ENCODE peak calls at places on chromosomes 13 and 19, in four cellular contexts. F is breast epithelium, V is ascending aorta, X is suprapubic skin. B is an unnamed sample.

GRCh38 chr19:45253396-45254027 is 2.4 kb downstream of the MARK4 start:
- DNase-seq in F (no peak), V (no peak), X (no peak), B (no peak)

GRCh38 chr19:5352229-5352763 is 11.7 kb upstream of the PTPRS start:
- DNase-seq in F (no peak), V (no peak), X (no peak), B (no peak)

GRCh38 chr13:34216251-34216650 is 398.3 kb downstream of the RFC3 start:
- DNase-seq in F (no peak), V (no peak), X (no peak), B (no peak)

GRCh38 chr13:79987761-79988160 is 353.2 kb downstream of the SPRY2 start:
- DNase-seq in F (no peak), V (no peak), X (no peak), B (no peak)

GRCh38 chr13:66139250-66139649 is 1090.9 kb downstream of the PCDH9 start:
- DNase-seq in F (no peak), V (no peak), X (no peak), B (no peak)

GRCh38 chr19:1794424-1795185 is 17.5 kb downstream of the ATP8B3 start:
- DNase-seq in F (no peak), V (no peak), X (no peak), B (no peak)

GRCh38 chr13:112444001-112444311 is 67.8 kb downstream of the SPACA7 start:
- DNase-seq in F (peak; percentile 17), V (no peak), X (no peak), B (peak; percentile 88)

GRCh38 chr19:44634785-44635184 is 8.9 kb upstream of the PVR start:
- DNase-seq in F (no peak), V (no peak), X (no peak), B (no peak)

GRCh38 chr19:8545743-8546142 is 31.5 kb downstream of the MYO1F start:
- DNase-seq in F (no peak), V (no peak), X (no peak), B (no peak)

GRCh38 chr13:102700088-102701031 is 5.5 kb upstream of the METTL21C start:
- DNase-seq in F (no peak), V (no peak), X (no peak), B (no peak)

GRCh38 chr19:48348039-48348438 is 15.7 kb downstream of the TMEM143 start:
- DNase-seq in F (no peak), V (no peak), X (no peak), B (no peak)

GRCh38 chr19:20423381-20424207 is 142.0 kb downstream of the ZNF737 start:
- DNase-seq in F (peak; percentile 54), V (peak; percentile 80), X (peak; percentile 74), B (peak; percentile 22)

GRCh38 chr19:14731200-14731599 is 41.4 kb downstream of the ZNF333 start:
- DNase-seq in F (no peak), V (no peak), X (no peak), B (no peak)

GRCh38 chr13:23672616-23673015 is 102.4 kb downstream of the TNFRSF19 start:
- DNase-seq in F (no peak), V (no peak), X (no peak), B (no peak)

GRCh38 chr13:26660185-26660584 is 100.4 kb downstream of the GPR12 start:
- DNase-seq in F (no peak), V (no peak), X (no peak), B (no peak)

GRCh38 chr13:26658972-26659371 is 101.5 kb downstream of the WASF3 start:
- DNase-seq in F (no peak), V (no peak), X (no peak), B (no peak)

GRCh38 chr13:26653842-26654241 is 96.4 kb downstream of the WASF3 start:
- DNase-seq in F (no peak), V (no peak), X (no peak), B (no peak)

GRCh38 chr13:26658491-26658890 is 101.0 kb downstream of the WASF3 start:
- DNase-seq in F (no peak), V (no peak), X (no peak), B (no peak)

DNA sequence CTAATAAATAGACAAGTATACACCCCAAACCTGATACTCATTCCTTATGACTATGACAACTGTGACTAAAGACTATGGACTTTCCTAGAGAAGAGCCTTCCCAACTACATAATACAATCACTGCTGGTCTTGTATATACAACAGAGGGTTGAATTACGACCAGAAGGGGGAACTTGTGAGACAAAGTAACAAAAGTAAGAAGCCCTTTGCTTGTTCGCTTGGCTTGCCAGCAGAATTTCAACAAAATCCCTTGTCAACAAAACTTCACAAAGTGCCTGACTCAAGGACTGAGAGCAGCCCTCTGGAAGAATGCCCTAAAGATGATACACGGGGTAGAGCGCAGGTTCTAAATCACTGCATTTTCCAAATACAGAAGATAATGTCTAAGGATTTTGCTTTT is 99.4 kb downstream of the WASF3 start:
- DNase-seq in F (no peak), V (no peak), X (no peak), B (no peak)
- TF ChIP-seq CTCF in F (no peak), V (no peak), X (no peak), B (no peak)

GRCh38 chr19:518292-519231 is 11.3 kb downstream of the TPGS1 start:
- DNase-seq in F (no peak), V (no peak), X (no peak), B (no peak)
- TF ChIP-seq CTCF in F (no peak), V (no peak), X (no peak), B (no peak)

DNA sequence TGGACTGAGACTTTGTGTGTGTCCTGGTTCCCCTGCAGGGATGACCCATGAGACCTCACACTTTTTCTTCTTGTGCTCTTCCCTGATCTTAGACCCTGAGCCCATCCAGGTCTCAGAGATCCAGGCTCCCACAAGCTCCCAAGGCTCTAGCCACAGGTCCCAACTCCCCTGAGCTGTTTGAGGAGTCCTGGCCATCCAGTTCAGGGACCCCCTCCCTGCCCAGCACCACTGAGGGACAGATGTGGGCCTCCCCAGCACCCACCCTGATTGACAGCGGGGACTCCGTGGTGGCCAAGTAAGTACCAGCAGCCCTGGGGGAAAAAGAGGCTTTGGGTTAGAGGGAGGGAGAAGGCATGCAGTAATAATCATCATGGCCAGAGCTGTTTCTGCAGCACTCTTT is 1.7 kb downstream of the PROSER3 start:
- DNase-seq in F (no peak), V (no peak), X (peak; percentile 58), B (no peak)
- TF ChIP-seq CTCF in F (no peak), V (no peak), X (no peak), B (no peak)

GRCh38 chr13:101007245-101007644 is 332.6 kb upstream of the TMTC4 start:
- DNase-seq in F (no peak), V (no peak), X (no peak), B (no peak)
- TF ChIP-seq CTCF in F (no peak), V (no peak), X (no peak), B (no peak)

DNA sequence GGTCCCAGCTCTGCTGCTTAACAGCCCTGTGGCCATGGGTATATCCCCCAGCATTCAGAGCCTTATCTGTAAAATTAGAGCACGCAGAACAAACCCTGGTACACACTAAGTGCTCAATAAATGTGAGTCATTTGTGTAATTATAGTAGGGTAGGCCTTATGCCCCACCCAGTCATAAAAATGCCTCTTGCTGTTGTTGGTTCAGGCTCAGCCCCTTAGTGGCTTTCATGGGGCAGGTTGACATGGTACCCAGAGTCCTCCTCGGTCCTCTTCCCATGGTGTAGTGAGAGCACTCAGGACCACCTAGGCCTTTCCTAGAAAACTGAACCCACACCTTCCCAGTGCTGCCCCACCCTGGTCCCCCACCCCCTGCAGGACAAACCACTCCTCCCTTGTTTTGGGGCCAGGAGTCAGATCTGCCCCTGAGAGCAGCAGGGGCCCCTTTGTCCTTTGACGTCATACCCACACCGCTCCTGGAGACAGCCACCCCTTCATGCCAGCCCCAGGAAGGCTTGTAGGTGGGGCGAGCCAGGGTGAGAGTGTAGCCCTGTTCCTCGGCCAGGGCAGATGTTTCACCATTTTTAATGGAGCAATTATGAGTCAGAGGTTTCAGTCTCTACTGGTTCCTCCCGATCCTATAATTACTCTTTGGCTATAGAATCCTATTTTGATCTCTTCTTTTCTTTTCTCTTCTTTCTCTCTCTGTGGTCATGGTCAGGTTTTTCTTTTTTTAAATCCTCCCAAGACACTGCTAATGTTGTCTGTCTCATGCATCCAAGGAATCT is 36.8 kb downstream of the ACTN4 start:
- DNase-seq in F (peak; percentile 78), V (peak; percentile 93), X (peak; percentile 89), B (no peak)
- TF ChIP-seq CTCF in F (no peak), V (no peak), X (no peak), B (no peak)

DNA sequence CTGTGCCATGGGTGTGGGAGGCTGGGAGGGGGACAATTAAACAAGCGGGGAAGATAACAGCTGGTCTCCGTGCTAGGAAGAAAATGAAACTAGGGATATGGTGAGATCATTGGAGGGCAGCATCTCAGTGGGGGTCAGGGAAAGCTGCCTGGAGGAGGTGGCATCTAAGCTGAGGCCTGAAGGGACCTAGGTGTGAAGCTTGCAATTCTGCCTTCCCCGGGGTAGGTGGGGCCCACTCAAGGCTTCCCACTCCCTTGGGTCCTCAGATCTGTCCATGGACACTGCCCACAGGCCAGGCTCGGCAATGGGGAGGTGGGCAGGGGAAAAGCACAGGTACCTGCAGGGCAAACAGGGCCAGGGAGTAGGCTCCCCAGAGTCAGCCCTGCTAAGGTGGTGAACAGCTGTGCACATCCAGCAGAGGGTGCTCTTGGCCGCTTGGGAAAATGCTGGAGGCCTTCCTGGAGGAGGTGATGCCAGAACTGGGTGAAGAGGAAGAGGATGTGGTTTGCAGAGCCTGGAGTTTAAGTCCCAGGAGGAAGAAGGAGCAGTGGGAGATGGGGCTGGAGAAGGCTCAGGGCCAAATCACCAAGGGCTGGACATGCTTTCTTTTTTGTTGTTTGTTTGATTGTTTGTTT is 25.7 kb upstream of the CCNE1 start:
- DNase-seq in F (no peak), V (no peak), X (no peak), B (peak; percentile 67)
- TF ChIP-seq CTCF in F (no peak), V (no peak), X (no peak), B (peak; percentile 25)

GRCh38 chr13:47220453-47221150 is 323.7 kb upstream of the HTR2A start:
- DNase-seq in F (no peak), V (no peak), X (no peak), B (no peak)
- TF ChIP-seq CTCF in F (no peak), V (no peak), X (no peak), B (no peak)

GRCh38 chr19:11737964-11738745 is 591 bp downstream of the ZNF823 start:
- DNase-seq in F (peak; percentile 35), V (peak; percentile 71), X (peak; percentile 70), B (peak; percentile 64)
- TF ChIP-seq CTCF in F (no peak), V (no peak), X (no peak), B (peak; percentile 24)

B was measured in GM13976.